ENCODE peak calls at places on chromosomes 3 and 15, in eight cellular contexts. M is tibial nerve, A is heart left ventricle, T is brain microvascular endothelial cell, H is GM23338, W is PC-9, P is stomach, R is spleen. Q is an unnamed sample. For H3K27me3, the result is how much of the 10 kb centered on the place peaks cover.

GRCh38 chr15:35507932-35508638 is 37.9 kb downstream of the DPH6 start:
- DNase-seq in M (no peak), A (no peak), T (no peak), H (no peak), W (no peak), P (no peak), R (no peak), Q (no peak)

GRCh38 chr3:111712294-111713180 is 117.4 kb upstream of the ZBED2 start:
- DNase-seq in M (no peak), A (peak), T (no peak), H (no peak), W (no peak), P (no peak), R (peak), Q (peak)

GRCh38 chr3:123819949-123820348 is 64.2 kb downstream of the MYLK start:
- DNase-seq in M (no peak), A (no peak), T (no peak), H (no peak), W (no peak), P (no peak), R (no peak), Q (no peak)

GRCh38 chr3:16618721-16619120 is 13.5 kb upstream of the DAZL start:
- DNase-seq in M (no peak), A (no peak), T (peak), H (no peak), W (no peak), P (no peak), R (no peak), Q (no peak)

GRCh38 chr3:36381311-36381956 is 1.1 kb downstream of the STAC start:
- DNase-seq in M (no peak), A (no peak), T (no peak), H (peak), W (no peak), P (no peak), R (no peak), Q (no peak)

GRCh38 chr3:193134895-193135294 is 106.1 kb upstream of the PLAAT1 start:
- DNase-seq in M (no peak), A (no peak), T (peak), H (no peak), W (no peak), P (no peak), R (no peak), Q (no peak)

GRCh38 chr15:51313644-51314280 is 24.6 kb downstream of the CYP19A1 start:
- DNase-seq in M (no peak), A (no peak), T (no peak), H (no peak), W (no peak), P (no peak), R (no peak), Q (no peak)

GRCh38 chr3:35071768-35072167 is 567.6 kb upstream of the ARPP21 start:
- DNase-seq in M (no peak), A (no peak), T (no peak), H (no peak), W (no peak), P (no peak), R (no peak), Q (no peak)

GRCh38 chr15:64923546-64923945 is 11.8 kb downstream of the ANKDD1A start:
- DNase-seq in M (no peak), A (no peak), T (no peak), H (no peak), W (no peak), P (no peak), R (no peak), Q (no peak)

GRCh38 chr3:45665101-45665572 is 24.1 kb upstream of the SACM1L start:
- DNase-seq in M (peak), A (peak), T (no peak), H (peak), W (peak), P (peak), R (no peak), Q (peak)

GRCh38 chr15:86362556-86362955 is 282.9 kb downstream of the AGBL1 start:
- DNase-seq in M (no peak), A (no peak), T (no peak), H (no peak), W (no peak), P (no peak), R (no peak), Q (no peak)

GRCh38 chr15:62758126-62758951 is 284.2 kb upstream of the TPM1 start:
- DNase-seq in M (peak), A (peak), T (peak), H (peak), W (peak), P (peak), R (no peak), Q (no peak)
- H3K27ac ChIP-seq in M (peak), A (peak), T (peak), H (peak), W (peak), P (peak), R (no peak), Q (no peak)

DNA sequence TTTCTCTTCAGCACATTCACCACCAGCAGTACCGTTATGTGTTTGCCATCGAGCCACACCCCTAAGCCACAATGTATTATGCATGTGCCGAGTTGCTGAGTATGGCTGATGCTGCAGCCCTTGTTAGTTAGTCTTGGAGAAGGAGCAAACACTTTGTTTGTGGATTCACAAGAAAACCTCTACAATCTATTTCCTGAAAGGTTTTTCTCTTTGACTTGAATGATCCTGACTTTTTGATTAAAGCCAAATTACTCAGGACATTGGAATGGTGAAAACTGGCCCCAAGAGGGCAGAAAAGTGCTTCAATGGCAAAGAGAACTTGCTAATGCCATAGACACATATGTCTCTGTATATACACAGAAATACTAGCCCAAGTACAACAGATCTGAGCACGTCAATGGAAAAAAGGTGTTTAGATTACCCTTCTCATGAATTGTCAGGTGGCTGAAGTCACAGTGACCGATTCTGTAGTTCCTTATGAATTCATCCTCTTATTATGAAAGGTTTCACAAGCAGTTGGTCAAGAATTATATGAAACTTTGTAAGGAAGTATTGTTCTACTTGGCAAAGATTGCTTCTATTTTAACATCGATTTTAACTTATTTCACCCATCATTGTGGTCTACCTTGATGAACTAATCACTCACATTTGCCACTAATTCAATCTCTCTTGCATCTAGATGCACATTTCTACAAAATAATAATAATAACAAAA is 103.0 kb downstream of the P3H2 start:
- DNase-seq in M (no peak), A (no peak), T (peak), H (peak), W (peak), P (peak), R (no peak), Q (no peak)
- TF ChIP-seq CTCF in M (peak), A (peak), T (peak), H (peak), W (peak), P (no peak), R (no peak), Q (no peak)

GRCh38 chr15:89430530-89431341 is 65.6 kb downstream of the RHCG start:
- DNase-seq in M (peak), A (peak), T (peak), H (peak), W (no peak), P (peak), R (peak), Q (peak)
- H3K27me3 ChIP-seq in M (under half), A (under half), T (under half), H (half or more), W (under half), P (under half), R (under half), Q (under half)

GRCh38 chr3:11283126-11283478 is 10.9 kb downstream of the ATG7 start:
- DNase-seq in M (no peak), A (no peak), T (no peak), H (no peak), W (no peak), P (no peak), R (no peak), Q (no peak)
- H3K27ac ChIP-seq in M (peak), A (peak), T (no peak), H (no peak), W (no peak), P (no peak), R (peak), Q (no peak)

GRCh38 chr3:51982838-51983577 is at the start of gene ACY1:
- DNase-seq in M (peak), A (peak), T (peak), H (peak), W (peak), P (peak), R (peak), Q (peak)
- TF ChIP-seq CTCF in M (no peak), A (peak), T (no peak), H (no peak), W (peak), P (no peak), R (no peak), Q (no peak)

GRCh38 chr15:88225484-88225883 is 31.1 kb downstream of the NTRK3 start:
- DNase-seq in M (no peak), A (no peak), T (no peak), H (no peak), W (no peak), P (no peak), R (no peak), Q (no peak)
- H3K27me3 ChIP-seq in M (under half), A (under half), T (under half), H (under half), W (under half), P (under half), R (under half), Q (under half)